ENCODE peak calls at places on chromosomes 1 and 21, in eight cellular contexts. One of them, this sample, is unnamed.

GRCh38 chr1:234731371-234732085 is 121.5 kb upstream of the IRF2BP2 start:
- DNase-seq in CD8-positive, alpha-beta T cell: no peak
- DNase-seq in psoas muscle: no peak
- DNase-seq in astrocyte of the spinal cord: peak; percentile 86
- DNase-seq in IMR-90: peak; percentile 93
- DNase-seq in fibroblast of mammary gland: peak; percentile 92
- DNase-seq in AG04449: no peak
- DNase-seq in left lung: peak; percentile 79
- DNase-seq in this sample: peak; percentile 58

GRCh38 chr1:166129006-166129405 is 37.8 kb downstream of the FAM78B start:
- DNase-seq in CD8-positive, alpha-beta T cell: no peak
- DNase-seq in psoas muscle: no peak
- DNase-seq in astrocyte of the spinal cord: no peak
- DNase-seq in IMR-90: no peak
- DNase-seq in fibroblast of mammary gland: no peak
- DNase-seq in AG04449: no peak
- DNase-seq in left lung: no peak
- DNase-seq in this sample: no peak

GRCh38 chr1:103576065-103576464 is 4.7 kb downstream of the AMY2B start:
- DNase-seq in CD8-positive, alpha-beta T cell: no peak
- DNase-seq in psoas muscle: no peak
- DNase-seq in astrocyte of the spinal cord: no peak
- DNase-seq in IMR-90: peak; percentile 0
- DNase-seq in fibroblast of mammary gland: no peak
- DNase-seq in AG04449: no peak
- DNase-seq in left lung: no peak
- DNase-seq in this sample: no peak

GRCh38 chr1:161962094-161962887 is 61.4 kb downstream of the OLFML2B start:
- DNase-seq in CD8-positive, alpha-beta T cell: no peak
- DNase-seq in psoas muscle: no peak
- DNase-seq in astrocyte of the spinal cord: peak; percentile 90
- DNase-seq in IMR-90: peak; percentile 87
- DNase-seq in fibroblast of mammary gland: peak; percentile 83
- DNase-seq in AG04449: peak; percentile 70
- DNase-seq in left lung: no peak
- DNase-seq in this sample: peak; percentile 72

GRCh38 chr21:43667191-43667904 is 8.0 kb downstream of the RRP1B start:
- DNase-seq in CD8-positive, alpha-beta T cell: no peak
- DNase-seq in psoas muscle: no peak
- DNase-seq in astrocyte of the spinal cord: peak; percentile 65
- DNase-seq in IMR-90: peak; percentile 81
- DNase-seq in fibroblast of mammary gland: peak; percentile 93
- DNase-seq in AG04449: no peak
- DNase-seq in left lung: no peak
- DNase-seq in this sample: peak; percentile 60

GRCh38 chr1:203722925-203723324 is 42.1 kb upstream of the LAX1 start:
- DNase-seq in CD8-positive, alpha-beta T cell: no peak
- DNase-seq in psoas muscle: no peak
- DNase-seq in astrocyte of the spinal cord: no peak
- DNase-seq in IMR-90: no peak
- DNase-seq in fibroblast of mammary gland: no peak
- DNase-seq in AG04449: no peak
- DNase-seq in left lung: no peak
- DNase-seq in this sample: no peak

GRCh38 chr1:33036051-33036525 is 595 bp downstream of the AK2 start:
- DNase-seq in CD8-positive, alpha-beta T cell: no peak
- DNase-seq in psoas muscle: no peak
- DNase-seq in astrocyte of the spinal cord: no peak
- DNase-seq in IMR-90: peak; percentile 19
- DNase-seq in fibroblast of mammary gland: peak; percentile 35
- DNase-seq in AG04449: no peak
- DNase-seq in left lung: no peak
- DNase-seq in this sample: no peak

GRCh38 chr1:67429528-67430357 is 459 bp downstream of the SERBP1 start:
- DNase-seq in CD8-positive, alpha-beta T cell: peak; percentile 11
- DNase-seq in psoas muscle: peak; percentile 66
- DNase-seq in astrocyte of the spinal cord: no peak
- DNase-seq in IMR-90: no peak
- DNase-seq in fibroblast of mammary gland: peak; percentile 14
- DNase-seq in AG04449: no peak
- DNase-seq in left lung: peak; percentile 84
- DNase-seq in this sample: no peak

GRCh38 chr1:231903586-231904081 is 277.0 kb downstream of the DISC1 start:
- DNase-seq in CD8-positive, alpha-beta T cell: no peak
- DNase-seq in psoas muscle: no peak
- DNase-seq in astrocyte of the spinal cord: no peak
- DNase-seq in IMR-90: peak; percentile 39
- DNase-seq in fibroblast of mammary gland: no peak
- DNase-seq in AG04449: no peak
- DNase-seq in left lung: no peak
- DNase-seq in this sample: no peak

GRCh38 chr1:39886757-39887231 is 3.5 kb upstream of the TRIT1 start:
- DNase-seq in CD8-positive, alpha-beta T cell: no peak
- DNase-seq in psoas muscle: no peak
- DNase-seq in astrocyte of the spinal cord: no peak
- DNase-seq in IMR-90: no peak
- DNase-seq in fibroblast of mammary gland: peak; percentile 17
- DNase-seq in AG04449: no peak
- DNase-seq in left lung: no peak
- DNase-seq in this sample: no peak

GRCh38 chr1:175510914-175511313 is 232.5 kb downstream of the TNR start:
- DNase-seq in CD8-positive, alpha-beta T cell: no peak
- DNase-seq in psoas muscle: no peak
- DNase-seq in astrocyte of the spinal cord: no peak
- DNase-seq in IMR-90: no peak
- DNase-seq in fibroblast of mammary gland: no peak
- DNase-seq in AG04449: no peak
- DNase-seq in left lung: no peak
- DNase-seq in this sample: no peak

GRCh38 chr1:36913016-36913415 is 121.3 kb downstream of the GRIK3 start:
- DNase-seq in CD8-positive, alpha-beta T cell: no peak
- DNase-seq in psoas muscle: no peak
- DNase-seq in astrocyte of the spinal cord: no peak
- DNase-seq in IMR-90: no peak
- DNase-seq in fibroblast of mammary gland: no peak
- DNase-seq in AG04449: no peak
- DNase-seq in left lung: no peak
- DNase-seq in this sample: no peak

GRCh38 chr1:245790441-245790840 is 635.7 kb downstream of the KIF26B start:
- DNase-seq in CD8-positive, alpha-beta T cell: no peak
- DNase-seq in psoas muscle: no peak
- DNase-seq in astrocyte of the spinal cord: peak; percentile 57
- DNase-seq in IMR-90: peak; percentile 52
- DNase-seq in fibroblast of mammary gland: peak; percentile 69
- DNase-seq in AG04449: no peak
- DNase-seq in left lung: no peak
- DNase-seq in this sample: no peak

GRCh38 chr1:100443739-100444571 is 91.6 kb downstream of the CDC14A start:
- DNase-seq in CD8-positive, alpha-beta T cell: no peak
- DNase-seq in psoas muscle: no peak
- DNase-seq in astrocyte of the spinal cord: peak; percentile 63
- DNase-seq in IMR-90: peak; percentile 86
- DNase-seq in fibroblast of mammary gland: peak; percentile 35
- DNase-seq in AG04449: no peak
- DNase-seq in left lung: no peak
- DNase-seq in this sample: no peak

GRCh38 chr1:22832414-22832786 is 121.8 kb downstream of the EPHB2 start:
- DNase-seq in CD8-positive, alpha-beta T cell: no peak
- DNase-seq in psoas muscle: no peak
- DNase-seq in astrocyte of the spinal cord: no peak
- DNase-seq in IMR-90: peak; percentile 80
- DNase-seq in fibroblast of mammary gland: peak; percentile 89
- DNase-seq in AG04449: no peak
- DNase-seq in left lung: no peak
- DNase-seq in this sample: peak; percentile 43

GRCh38 chr1:23100074-23100748 is 68.4 kb downstream of the LUZP1 start:
- DNase-seq in CD8-positive, alpha-beta T cell: no peak
- DNase-seq in psoas muscle: no peak
- DNase-seq in astrocyte of the spinal cord: peak; percentile 92
- DNase-seq in IMR-90: peak; percentile 96
- DNase-seq in fibroblast of mammary gland: peak; percentile 97
- DNase-seq in AG04449: peak; percentile 90
- DNase-seq in left lung: no peak
- DNase-seq in this sample: peak; percentile 97

GRCh38 chr21:41726970-41727783 is 39.7 kb downstream of the RIPK4 start:
- DNase-seq in CD8-positive, alpha-beta T cell: no peak
- DNase-seq in psoas muscle: peak; percentile 88
- DNase-seq in astrocyte of the spinal cord: peak; percentile 52
- DNase-seq in IMR-90: peak; percentile 42
- DNase-seq in fibroblast of mammary gland: peak; percentile 73
- DNase-seq in AG04449: no peak
- DNase-seq in left lung: peak; percentile 72
- DNase-seq in this sample: peak; percentile 42

GRCh38 chr1:226661271-226661670 is 77.8 kb downstream of the ITPKB start:
- DNase-seq in CD8-positive, alpha-beta T cell: no peak
- DNase-seq in psoas muscle: peak; percentile 24
- DNase-seq in astrocyte of the spinal cord: no peak
- DNase-seq in IMR-90: no peak
- DNase-seq in fibroblast of mammary gland: no peak
- DNase-seq in AG04449: no peak
- DNase-seq in left lung: no peak
- DNase-seq in this sample: no peak

GRCh38 chr1:239662950-239663349 is 276.6 kb downstream of the CHRM3 start:
- DNase-seq in CD8-positive, alpha-beta T cell: no peak
- DNase-seq in psoas muscle: no peak
- DNase-seq in astrocyte of the spinal cord: no peak
- DNase-seq in IMR-90: no peak
- DNase-seq in fibroblast of mammary gland: no peak
- DNase-seq in AG04449: no peak
- DNase-seq in left lung: no peak
- DNase-seq in this sample: no peak

GRCh38 chr1:87334351-87335174 is 5.9 kb downstream of the LMO4 start:
- DNase-seq in CD8-positive, alpha-beta T cell: no peak
- DNase-seq in psoas muscle: no peak
- DNase-seq in astrocyte of the spinal cord: peak; percentile 26
- DNase-seq in IMR-90: peak; percentile 36
- DNase-seq in fibroblast of mammary gland: peak; percentile 61
- DNase-seq in AG04449: no peak
- DNase-seq in left lung: peak; percentile 59
- DNase-seq in this sample: no peak

GRCh38 chr1:188652678-188653077 is 1823.9 kb downstream of the PLA2G4A start:
- DNase-seq in CD8-positive, alpha-beta T cell: no peak
- DNase-seq in psoas muscle: no peak
- DNase-seq in astrocyte of the spinal cord: peak; percentile 95
- DNase-seq in IMR-90: peak; percentile 86
- DNase-seq in fibroblast of mammary gland: no peak
- DNase-seq in AG04449: peak; percentile 79
- DNase-seq in left lung: no peak
- DNase-seq in this sample: peak; percentile 39

GRCh38 chr1:223129229-223129851 is 13.7 kb downstream of the TLR5 start:
- DNase-seq in CD8-positive, alpha-beta T cell: peak; percentile 50
- DNase-seq in psoas muscle: peak; percentile 87
- DNase-seq in astrocyte of the spinal cord: peak; percentile 40
- DNase-seq in IMR-90: peak; percentile 25
- DNase-seq in fibroblast of mammary gland: peak; percentile 35
- DNase-seq in AG04449: no peak
- DNase-seq in left lung: peak; percentile 96
- DNase-seq in this sample: no peak

GRCh38 chr1:211902624-211903291 is 72.2 kb upstream of the LPGAT1 start:
- DNase-seq in CD8-positive, alpha-beta T cell: no peak
- DNase-seq in psoas muscle: no peak
- DNase-seq in astrocyte of the spinal cord: no peak
- DNase-seq in IMR-90: no peak
- DNase-seq in fibroblast of mammary gland: no peak
- DNase-seq in AG04449: no peak
- DNase-seq in left lung: no peak
- DNase-seq in this sample: no peak

GRCh38 chr1:52432807-52433206 is 28.4 kb downstream of the PRPF38A start:
- DNase-seq in CD8-positive, alpha-beta T cell: no peak
- DNase-seq in psoas muscle: no peak
- DNase-seq in astrocyte of the spinal cord: no peak
- DNase-seq in IMR-90: no peak
- DNase-seq in fibroblast of mammary gland: no peak
- DNase-seq in AG04449: no peak
- DNase-seq in left lung: no peak
- DNase-seq in this sample: no peak

GRCh38 chr21:44994016-44994365 is 54.2 kb downstream of the SLX9 start:
- DNase-seq in CD8-positive, alpha-beta T cell: no peak
- DNase-seq in psoas muscle: peak; percentile 92
- DNase-seq in astrocyte of the spinal cord: no peak
- DNase-seq in IMR-90: no peak
- DNase-seq in fibroblast of mammary gland: no peak
- DNase-seq in AG04449: no peak
- DNase-seq in left lung: peak; percentile 74
- DNase-seq in this sample: no peak

GRCh38 chr1:4674676-4675075 is 20.3 kb downstream of the AJAP1 start:
- DNase-seq in CD8-positive, alpha-beta T cell: no peak
- DNase-seq in psoas muscle: no peak
- DNase-seq in astrocyte of the spinal cord: no peak
- DNase-seq in IMR-90: no peak
- DNase-seq in fibroblast of mammary gland: no peak
- DNase-seq in AG04449: no peak
- DNase-seq in left lung: peak; percentile 34
- DNase-seq in this sample: no peak

GRCh38 chr1:229768232-229768631 is 142.2 kb downstream of the URB2 start:
- DNase-seq in CD8-positive, alpha-beta T cell: no peak
- DNase-seq in psoas muscle: no peak
- DNase-seq in astrocyte of the spinal cord: no peak
- DNase-seq in IMR-90: no peak
- DNase-seq in fibroblast of mammary gland: no peak
- DNase-seq in AG04449: no peak
- DNase-seq in left lung: no peak
- DNase-seq in this sample: no peak

GRCh38 chr1:207825296-207825695 is 73.4 kb downstream of the CD46 start:
- DNase-seq in CD8-positive, alpha-beta T cell: no peak
- DNase-seq in psoas muscle: peak; percentile 32
- DNase-seq in astrocyte of the spinal cord: no peak
- DNase-seq in IMR-90: no peak
- DNase-seq in fibroblast of mammary gland: no peak
- DNase-seq in AG04449: no peak
- DNase-seq in left lung: no peak
- DNase-seq in this sample: no peak
- H3K4me3 ChIP-seq in CD8-positive, alpha-beta T cell: peak overlapping the region; percentile 70
- H3K4me3 ChIP-seq in psoas muscle: peak overlapping the region; percentile 83
- H3K4me3 ChIP-seq in astrocyte of the spinal cord: no peak overlapping the region
- H3K4me3 ChIP-seq in IMR-90: no peak overlapping the region
- H3K4me3 ChIP-seq in fibroblast of mammary gland: no peak overlapping the region
- H3K4me3 ChIP-seq in AG04449: no peak overlapping the region
- H3K4me3 ChIP-seq in left lung: no peak overlapping the region
- H3K4me3 ChIP-seq in this sample: no peak overlapping the region

GRCh38 chr1:178266619-178267066 is 172.7 kb downstream of the RASAL2 start:
- DNase-seq in CD8-positive, alpha-beta T cell: no peak
- DNase-seq in psoas muscle: no peak
- DNase-seq in astrocyte of the spinal cord: no peak
- DNase-seq in IMR-90: no peak
- DNase-seq in fibroblast of mammary gland: no peak
- DNase-seq in AG04449: no peak
- DNase-seq in left lung: no peak
- DNase-seq in this sample: no peak
- H3K4me3 ChIP-seq in CD8-positive, alpha-beta T cell: no peak overlapping the region
- H3K4me3 ChIP-seq in psoas muscle: no peak overlapping the region
- H3K4me3 ChIP-seq in astrocyte of the spinal cord: no peak overlapping the region
- H3K4me3 ChIP-seq in IMR-90: no peak overlapping the region
- H3K4me3 ChIP-seq in fibroblast of mammary gland: no peak overlapping the region
- H3K4me3 ChIP-seq in AG04449: no peak overlapping the region
- H3K4me3 ChIP-seq in left lung: no peak overlapping the region
- H3K4me3 ChIP-seq in this sample: no peak overlapping the region

GRCh38 chr1:28173151-28173979 is 3.1 kb downstream of the PTAFR start:
- DNase-seq in CD8-positive, alpha-beta T cell: no peak
- DNase-seq in psoas muscle: peak; percentile 40
- DNase-seq in astrocyte of the spinal cord: no peak
- DNase-seq in IMR-90: peak; percentile 34
- DNase-seq in fibroblast of mammary gland: peak; percentile 31
- DNase-seq in AG04449: no peak
- DNase-seq in left lung: no peak
- DNase-seq in this sample: no peak
- H3K4me3 ChIP-seq in CD8-positive, alpha-beta T cell: no peak overlapping the region
- H3K4me3 ChIP-seq in psoas muscle: peak overlapping the region; percentile 24
- H3K4me3 ChIP-seq in astrocyte of the spinal cord: no peak overlapping the region
- H3K4me3 ChIP-seq in IMR-90: no peak overlapping the region
- H3K4me3 ChIP-seq in fibroblast of mammary gland: no peak overlapping the region
- H3K4me3 ChIP-seq in AG04449: no peak overlapping the region
- H3K4me3 ChIP-seq in left lung: no peak overlapping the region
- H3K4me3 ChIP-seq in this sample: no peak overlapping the region

GRCh38 chr1:54309631-54310366 is 96.4 kb downstream of the SSBP3 start:
- DNase-seq in CD8-positive, alpha-beta T cell: no peak
- DNase-seq in psoas muscle: peak; percentile 68
- DNase-seq in astrocyte of the spinal cord: no peak
- DNase-seq in IMR-90: no peak
- DNase-seq in fibroblast of mammary gland: no peak
- DNase-seq in AG04449: no peak
- DNase-seq in left lung: no peak
- DNase-seq in this sample: no peak
- H3K4me3 ChIP-seq in CD8-positive, alpha-beta T cell: peak overlapping the region; percentile 1
- H3K4me3 ChIP-seq in psoas muscle: no peak overlapping the region
- H3K4me3 ChIP-seq in astrocyte of the spinal cord: no peak overlapping the region
- H3K4me3 ChIP-seq in IMR-90: no peak overlapping the region
- H3K4me3 ChIP-seq in fibroblast of mammary gland: no peak overlapping the region
- H3K4me3 ChIP-seq in AG04449: no peak overlapping the region
- H3K4me3 ChIP-seq in left lung: no peak overlapping the region
- H3K4me3 ChIP-seq in this sample: no peak overlapping the region

This sample was measured in skeletal muscle cell.